ENCODE peak calls at places on chromosomes 3 and 15, in ten cellular contexts. J is cardiac muscle cell, K is right lobe of liver, D is PC-3, A is A549, F is PC-9, Y is colonic mucosa, E is esophagus muscularis mucosa, Q is mesendoderm, V is body of pancreas. I is an unnamed sample. For H3K4me1, the result is how much of the 10 kb centered on the place peaks cover.

GRCh38 chr3:154835638-154836037 is 244.5 kb upstream of the MME start:
- DNase-seq in J (no peak), K (no peak), D (no peak), A (no peak), F (no peak), Y (no peak), E (no peak), Q (no peak), V (no peak), I (no peak)

GRCh38 chr15:55357774-55358173 is 38.8 kb downstream of the PIGB start:
- DNase-seq in J (no peak), K (no peak), D (peak), A (no peak), F (no peak), Y (no peak), E (no peak), Q (no peak), V (no peak), I (no peak)

GRCh38 chr15:51403072-51403878 is 61.8 kb downstream of the GLDN start:
- DNase-seq in J (peak), K (no peak), D (peak), A (peak), F (peak), Y (peak), E (peak), Q (no peak), V (no peak), I (no peak)

GRCh38 chr15:44193651-44194396 is 1.2 kb downstream of the FRMD5 start:
- DNase-seq in J (peak), K (no peak), D (peak), A (peak), F (peak), Y (peak), E (no peak), Q (peak), V (no peak), I (no peak)

GRCh38 chr3:158845748-158846350 is 44.0 kb downstream of the MFSD1 start:
- DNase-seq in J (peak), K (no peak), D (peak), A (peak), F (peak), Y (peak), E (no peak), Q (peak), V (peak), I (no peak)

GRCh38 chr3:120683213-120683612 is 1.2 kb upstream of the HGD start:
- DNase-seq in J (no peak), K (peak), D (no peak), A (no peak), F (no peak), Y (no peak), E (no peak), Q (peak), V (peak), I (no peak)

GRCh38 chr3:42814246-42814645 is 5.0 kb downstream of the ACKR2 start:
- DNase-seq in J (peak), K (no peak), D (no peak), A (no peak), F (no peak), Y (no peak), E (no peak), Q (no peak), V (no peak), I (no peak)

GRCh38 chr3:38738630-38739395 is 77.2 kb downstream of the SCN10A start:
- DNase-seq in J (peak), K (no peak), D (peak), A (peak), F (peak), Y (peak), E (no peak), Q (peak), V (peak), I (no peak)

GRCh38 chr3:30524357-30525040 is 81.9 kb upstream of the TGFBR2 start:
- DNase-seq in J (no peak), K (no peak), D (no peak), A (no peak), F (no peak), Y (no peak), E (no peak), Q (peak), V (no peak), I (no peak)

GRCh38 chr3:94026623-94027022 is 1.8 kb downstream of the STX19 start:
- DNase-seq in J (no peak), K (no peak), D (peak), A (no peak), F (no peak), Y (no peak), E (no peak), Q (no peak), V (no peak), I (no peak)

GRCh38 chr3:194870394-194871110 is 184.9 kb downstream of the FAM43A start:
- DNase-seq in J (peak), K (peak), D (peak), A (no peak), F (peak), Y (peak), E (no peak), Q (peak), V (no peak), I (no peak)

GRCh38 chr3:13896473-13897154 is 16.7 kb upstream of the WNT7A start:
- DNase-seq in J (peak), K (peak), D (peak), A (peak), F (peak), Y (peak), E (no peak), Q (peak), V (peak), I (no peak)

GRCh38 chr3:178139116-178139515 is 397.1 kb upstream of the KCNMB2 start:
- DNase-seq in J (no peak), K (no peak), D (no peak), A (no peak), F (no peak), Y (no peak), E (no peak), Q (no peak), V (no peak), I (no peak)

GRCh38 chr3:136787226-136787793 is 31.6 kb upstream of the SLC35G2 start:
- DNase-seq in J (peak), K (peak), D (no peak), A (no peak), F (no peak), Y (peak), E (no peak), Q (no peak), V (peak), I (peak)

GRCh38 chr15:75348034-75348562 is 1.3 kb downstream of the NEIL1 start:
- DNase-seq in J (peak), K (no peak), D (no peak), A (no peak), F (no peak), Y (no peak), E (no peak), Q (no peak), V (no peak), I (no peak)

GRCh38 chr15:51801391-51801835 is 28.0 kb upstream of the TMOD3 start:
- DNase-seq in J (peak), K (peak), D (peak), A (peak), F (peak), Y (no peak), E (no peak), Q (peak), V (peak), I (no peak)

DNA sequence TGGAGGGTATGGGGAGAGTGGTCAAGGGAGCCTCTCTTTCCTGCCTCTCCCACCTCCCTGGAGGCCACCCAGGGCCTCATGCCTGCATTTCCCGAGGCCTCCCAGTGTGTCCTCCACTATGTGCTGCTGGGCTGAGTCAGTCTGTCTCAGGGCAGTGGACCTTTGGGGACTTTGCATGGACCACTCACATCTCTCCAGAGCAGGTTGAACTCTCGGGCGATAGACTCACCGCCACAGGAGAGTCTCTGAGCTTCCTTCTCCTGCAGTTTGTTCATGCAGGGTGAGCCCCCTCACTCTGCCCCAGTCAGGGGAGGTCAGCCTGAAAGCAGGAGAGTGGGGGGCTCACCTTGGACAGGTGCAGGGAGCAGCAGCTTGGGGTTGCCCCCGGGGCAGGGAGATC is 60.5 kb upstream of the SEC22A start:
- DNase-seq in J (no peak), K (no peak), D (no peak), A (no peak), F (no peak), Y (no peak), E (no peak), Q (no peak), V (no peak), I (no peak)
- H3K4me1 ChIP-seq in J (under half), K (under half), D (under half), A (under half), F (under half), Y (under half), E (under half), Q (under half), V (under half), I (under half)

DNA sequence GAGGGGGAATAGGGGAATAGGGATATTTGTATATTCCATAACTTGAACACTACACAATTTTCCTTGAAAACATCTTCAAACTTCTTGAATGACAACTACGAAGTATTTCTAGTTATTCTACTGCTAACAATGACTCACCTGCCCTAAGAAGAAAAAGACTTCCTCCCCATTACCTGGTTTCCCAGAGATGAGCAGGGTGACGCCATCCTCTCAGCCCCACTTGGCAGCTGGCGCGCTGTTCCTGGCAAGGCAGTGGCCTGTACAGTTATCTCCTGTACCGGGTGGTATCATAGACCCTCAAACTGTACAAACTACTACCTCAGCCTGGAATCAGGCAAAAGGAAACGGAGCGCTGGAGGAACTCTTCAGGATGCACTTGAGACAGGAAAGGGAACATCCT is 10.4 kb downstream of the WDR82 start:
- DNase-seq in J (no peak), K (no peak), D (peak), A (no peak), F (no peak), Y (no peak), E (no peak), Q (no peak), V (no peak), I (no peak)
- H3K4me3 ChIP-seq in J (no peak), K (no peak), D (no peak), A (no peak), F (no peak), Y (no peak), E (no peak), Q (no peak), V (no peak), I (no peak)

GRCh38 chr3:132448211-132448961 is 31.1 kb downstream of the DNAJC13 start:
- DNase-seq in J (peak), K (no peak), D (no peak), A (no peak), F (no peak), Y (peak), E (no peak), Q (no peak), V (peak), I (no peak)
- H3K27ac ChIP-seq in J (peak), K (no peak), D (no peak), A (no peak), F (no peak), Y (no peak), E (peak), Q (no peak), V (no peak), I (no peak)

DNA sequence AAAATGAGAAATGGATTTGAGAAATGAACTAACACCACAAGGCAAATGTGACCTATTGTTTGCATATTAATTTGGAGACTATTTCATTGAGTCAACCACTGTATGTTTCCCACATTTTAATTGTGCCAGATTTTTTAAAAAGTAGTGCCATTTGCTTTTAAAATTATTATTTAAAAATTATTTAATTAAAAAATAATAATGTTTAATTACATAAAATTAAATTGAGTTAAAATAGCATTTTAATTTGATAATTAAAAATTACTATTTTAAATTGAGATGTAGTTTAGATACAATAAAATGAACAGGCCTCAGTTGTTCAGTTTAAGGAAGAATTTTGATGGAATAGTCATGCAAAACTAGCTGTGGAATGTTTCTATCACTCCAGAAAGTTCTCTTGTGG is 62.7 kb upstream of the GATM start:
- DNase-seq in J (no peak), K (no peak), D (no peak), A (no peak), F (no peak), Y (no peak), E (no peak), Q (no peak), V (no peak), I (no peak)
- H3K4me1 ChIP-seq in J (under half), K (under half), D (under half), A (under half), F (under half), Y (under half), E (under half), Q (under half), V (under half), I (under half)

GRCh38 chr15:69450968-69451695 is 1.5 kb upstream of the RPLP1 start:
- DNase-seq in J (no peak), K (no peak), D (peak), A (no peak), F (no peak), Y (no peak), E (no peak), Q (no peak), V (no peak), I (no peak)
- H3K4me3 ChIP-seq in J (no peak), K (no peak), D (no peak), A (no peak), F (no peak), Y (no peak), E (no peak), Q (no peak), V (no peak), I (no peak)

GRCh38 chr15:95946946-95947345 is 383.6 kb upstream of the NR2F2 start:
- DNase-seq in J (peak), K (no peak), D (no peak), A (no peak), F (no peak), Y (no peak), E (no peak), Q (no peak), V (no peak), I (no peak)
- H3K27ac ChIP-seq in J (no peak), K (no peak), D (no peak), A (no peak), F (no peak), Y (no peak), E (no peak), Q (no peak), V (no peak), I (no peak)

DNA sequence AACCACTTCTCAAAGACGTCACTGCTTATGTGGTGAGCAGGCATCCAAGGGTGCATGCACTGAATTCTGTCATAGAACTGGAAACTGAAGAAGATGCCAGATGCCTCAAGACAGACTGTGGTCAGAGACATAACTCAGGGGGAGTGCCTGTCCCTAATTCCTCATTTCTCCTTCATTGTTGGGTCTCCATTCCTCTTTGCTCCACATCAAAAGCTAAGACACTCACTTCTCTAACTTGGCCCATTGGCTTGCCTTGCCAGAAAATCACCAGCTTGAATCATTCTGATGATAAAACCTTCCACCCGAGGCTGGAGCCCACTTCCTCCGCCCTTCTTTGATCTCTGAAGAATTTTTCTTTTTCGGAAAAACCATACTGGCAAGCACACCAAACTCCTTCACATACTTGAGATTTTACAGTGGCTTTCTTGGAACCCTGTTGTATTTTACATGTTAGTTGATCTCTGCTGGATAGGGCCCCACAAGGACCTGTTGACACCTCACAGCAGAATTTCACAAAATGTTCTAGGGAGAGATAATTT is 69.9 kb downstream of the COL8A1 start:
- DNase-seq in J (no peak), K (no peak), D (no peak), A (no peak), F (no peak), Y (no peak), E (no peak), Q (no peak), V (no peak), I (no peak)
- H3K4me1 ChIP-seq in J (under half), K (under half), D (under half), A (under half), F (under half), Y (under half), E (under half), Q (under half), V (under half), I (under half)

DNA sequence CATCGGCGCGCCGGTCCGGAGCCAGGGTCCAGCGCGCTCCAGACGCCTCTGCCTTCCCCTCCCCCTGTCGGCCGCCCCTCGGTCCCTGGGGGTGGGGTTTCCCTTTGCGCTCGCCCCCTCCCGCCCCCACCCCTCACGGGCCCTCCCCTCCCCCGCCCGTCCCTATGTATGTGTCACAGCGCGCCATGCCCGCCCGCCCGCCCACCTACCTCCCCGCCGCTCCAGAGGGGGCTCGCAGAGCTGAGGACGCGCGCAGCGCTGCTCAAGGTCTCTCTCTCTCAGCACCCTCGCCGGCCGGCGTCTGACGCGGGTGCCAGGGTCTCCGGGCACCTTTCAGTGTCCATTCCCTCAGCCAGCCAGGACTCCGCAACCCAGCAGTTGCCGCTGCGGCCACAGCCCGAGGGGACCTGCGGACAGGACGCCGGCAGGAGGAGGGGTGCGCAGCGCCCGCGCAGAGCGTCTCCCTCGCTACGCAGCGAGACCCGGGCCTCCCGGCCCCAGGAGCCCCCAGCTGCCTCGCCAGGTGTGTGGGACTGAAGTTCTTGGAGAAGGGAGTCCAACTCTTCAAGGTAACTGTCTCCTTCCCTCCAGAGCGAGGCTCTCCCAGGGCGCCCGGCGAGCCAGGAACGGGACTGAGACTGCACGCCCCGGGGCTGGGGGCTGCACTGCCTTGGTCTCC is at the start of gene ACAN:
- DNase-seq in J (peak), K (no peak), D (no peak), A (no peak), F (no peak), Y (no peak), E (no peak), Q (peak), V (no peak), I (no peak)
- H3K4me3 ChIP-seq in J (peak), K (no peak), D (no peak), A (peak), F (no peak), Y (no peak), E (peak), Q (peak), V (no peak), I (no peak)

I was measured in CD8-positive, alpha-beta memory T cell.